ENCODE peak calls at places on chromosomes 11 and 22, in seven cellular contexts. M is H1, C is HCT116, T is GM12878, F is SK-N-SH, J is HepG2, L is K562. G is an unnamed sample.

GRCh38 chr11:4615856-4616444 is 7.9 kb upstream of the TRIM68 start:
- DNase-seq in M (no peak), C (no peak), T (no peak), F (no peak), J (no peak), L (no peak), G (no peak)

GRCh38 chr11:120413480-120413879 is 77.3 kb downstream of the ARHGEF12 start:
- DNase-seq in M (no peak), C (no peak), T (no peak), F (no peak), J (no peak), L (no peak), G (no peak)

GRCh38 chr11:95149659-95150294 is 60.1 kb downstream of the ENDOD1 start:
- DNase-seq in M (peak), C (peak), T (no peak), F (no peak), J (peak), L (no peak), G (no peak)

GRCh38 chr11:74783241-74783871 is 34.7 kb downstream of the RNF169 start:
- DNase-seq in M (no peak), C (peak), T (peak), F (no peak), J (no peak), L (no peak), G (no peak)

GRCh38 chr22:20866716-20867115 is 7.9 kb downstream of the SNAP29 start:
- DNase-seq in M (no peak), C (no peak), T (no peak), F (no peak), J (no peak), L (peak), G (no peak)

GRCh38 chr11:32312206-32312817 is 123.0 kb downstream of the WT1 start:
- DNase-seq in M (no peak), C (no peak), T (no peak), F (no peak), J (no peak), L (no peak), G (no peak)

GRCh38 chr11:79864882-79865281 is 424.1 kb upstream of the TENM4 start:
- DNase-seq in M (no peak), C (no peak), T (no peak), F (no peak), J (no peak), L (no peak), G (no peak)

GRCh38 chr11:133977067-133977681 is 20.4 kb upstream of the IGSF9B start:
- DNase-seq in M (no peak), C (no peak), T (peak), F (no peak), J (no peak), L (no peak), G (no peak)

GRCh38 chr11:23995891-23996290 is 501.0 kb upstream of the LUZP2 start:
- DNase-seq in M (no peak), C (no peak), T (no peak), F (no peak), J (no peak), L (no peak), G (no peak)

GRCh38 chr11:75760710-75761493 is 7.7 kb upstream of the DGAT2 start:
- DNase-seq in M (no peak), C (no peak), T (no peak), F (no peak), J (no peak), L (no peak), G (no peak)

GRCh38 chr11:29263971-29264682 is 752.7 kb downstream of the KCNA4 start:
- DNase-seq in M (no peak), C (no peak), T (no peak), F (no peak), J (no peak), L (no peak), G (no peak)

GRCh38 chr11:1225386-1226225 is 2.7 kb downstream of the MUC5B start:
- DNase-seq in M (peak), C (no peak), T (no peak), F (peak), J (no peak), L (no peak), G (no peak)

GRCh38 chr11:11345099-11345498 is 8.0 kb downstream of the CSNK2A3 start:
- DNase-seq in M (no peak), C (no peak), T (no peak), F (no peak), J (no peak), L (no peak), G (no peak)

GRCh38 chr11:2700415-2701211 is 819 bp upstream of the KCNQ1OT1 start:
- DNase-seq in M (no peak), C (no peak), T (peak), F (peak), J (peak), L (peak), G (no peak)

GRCh38 chr11:45180158-45180887 is 33.9 kb downstream of the PRDM11 start:
- DNase-seq in M (peak), C (peak), T (no peak), F (peak), J (no peak), L (no peak), G (peak)

GRCh38 chr22:30033891-30034290 is 46.4 kb upstream of the HORMAD2 start:
- DNase-seq in M (no peak), C (no peak), T (no peak), F (no peak), J (no peak), L (no peak), G (no peak)

GRCh38 chr11:125569913-125570621 is 790 bp downstream of the EI24 start:
- DNase-seq in M (no peak), C (no peak), T (no peak), F (peak), J (no peak), L (no peak), G (no peak)

DNA sequence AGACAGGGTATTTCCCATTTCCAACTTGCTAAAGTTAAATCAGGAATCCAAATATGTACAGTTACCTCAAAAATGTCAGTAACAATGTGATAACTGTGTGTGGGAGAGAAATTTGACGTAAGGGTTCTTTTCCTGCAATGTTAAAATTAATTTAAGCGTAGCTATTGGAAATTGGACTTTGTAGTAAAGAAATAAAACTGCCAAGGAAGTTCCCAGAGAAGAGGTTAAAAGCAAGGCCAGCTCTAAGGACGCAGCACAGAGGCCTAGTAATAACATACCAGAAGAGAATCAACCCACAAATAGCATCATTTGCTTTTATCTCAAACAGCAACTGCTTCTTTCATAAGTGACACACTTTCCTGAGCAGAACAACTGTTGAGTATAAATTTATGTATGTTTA is 36.8 kb upstream of the GRIA4 start:
- DNase-seq in M (no peak), C (no peak), T (no peak), F (no peak), J (no peak), L (no peak), G (no peak)
- TF ChIP-seq JUND in M (no peak), C (no peak), T (no peak), F (no peak), J (no peak), L (no peak), G (no peak)

DNA sequence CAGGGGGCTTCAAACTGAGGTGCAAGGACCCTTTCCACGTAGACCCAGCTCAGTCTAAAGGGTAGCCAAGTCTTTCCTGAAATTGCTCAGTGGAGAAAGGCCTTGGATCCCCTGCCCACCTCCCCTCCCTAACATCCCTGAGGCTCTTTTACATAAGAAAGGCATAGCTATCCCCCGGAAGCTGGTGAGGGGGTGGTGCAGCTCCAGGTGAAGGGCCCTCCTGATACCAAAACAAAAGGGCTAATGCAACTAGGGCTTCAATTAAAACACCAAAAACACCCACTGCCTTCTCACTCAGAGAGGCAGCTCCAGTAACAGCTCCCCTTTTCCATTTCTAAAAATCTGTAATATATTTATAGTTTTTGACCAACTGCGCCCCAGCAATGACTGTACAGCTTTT is 5.8 kb downstream of the SHANK2 start:
- DNase-seq in M (no peak), C (no peak), T (no peak), F (peak), J (no peak), L (no peak), G (no peak)
- TF ChIP-seq JUND in M (no peak), C (no peak), T (no peak), F (no peak), J (no peak), L (no peak), G (no peak)

GRCh38 chr22:44019846-44020245 is 4.3 kb upstream of the PARVB start:
- DNase-seq in M (no peak), C (no peak), T (no peak), F (no peak), J (no peak), L (no peak), G (no peak)
- TF ChIP-seq JUND in M (no peak), C (no peak), T (no peak), F (no peak), J (no peak), L (no peak), G (no peak)

GRCh38 chr11:65362966-65363365 is 8.4 kb downstream of the TIGD3 start:
- DNase-seq in M (no peak), C (no peak), T (no peak), F (no peak), J (no peak), L (no peak), G (no peak)

GRCh38 chr11:65363770-65364169 is 9.2 kb downstream of the TIGD3 start:
- DNase-seq in M (no peak), C (no peak), T (no peak), F (no peak), J (peak), L (no peak), G (no peak)

GRCh38 chr11:65362320-65362931 is 7.9 kb downstream of the TIGD3 start:
- DNase-seq in M (no peak), C (no peak), T (peak), F (no peak), J (no peak), L (peak), G (no peak)

GRCh38 chr11:65370659-65371049 is 11.8 kb downstream of the SLC25A45 start:
- DNase-seq in M (no peak), C (no peak), T (no peak), F (no peak), J (no peak), L (no peak), G (no peak)

DNA sequence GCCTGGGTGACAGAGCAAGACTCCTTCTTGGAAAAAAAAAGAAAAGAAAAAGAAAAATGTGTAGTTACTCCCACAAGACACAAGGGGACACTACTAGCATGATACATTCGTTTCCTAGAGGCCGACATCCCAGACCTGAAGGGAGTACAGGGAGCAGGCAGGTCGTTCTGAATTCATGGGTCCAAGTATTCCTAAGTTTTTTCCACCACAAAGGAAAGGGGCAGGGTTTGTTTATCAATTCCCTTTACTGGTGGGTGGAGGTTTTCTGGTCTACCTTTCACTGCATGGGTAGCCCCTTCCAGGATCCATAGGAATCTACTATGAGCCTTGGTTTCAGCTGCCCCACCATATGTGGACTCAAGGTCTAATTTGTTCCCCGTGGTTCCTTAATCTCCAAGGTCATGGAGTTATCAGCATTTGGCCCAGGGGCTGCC is 11.8 kb downstream of the TIGD3 start:
- DNase-seq in M (no peak), C (peak), T (no peak), F (peak), J (peak), L (peak), G (peak)
- TF ChIP-seq JUND in M (no peak), C (no peak), T (no peak), F (no peak), J (no peak), L (no peak), G (no peak)

GRCh38 chr22:23548501-23549197 is 31.4 kb downstream of the IGLL1 start:
- DNase-seq in M (no peak), C (no peak), T (no peak), F (no peak), J (no peak), L (no peak), G (no peak)
- TF ChIP-seq JUND in M (no peak), C (no peak), T (no peak), F (no peak), J (no peak), L (no peak), G (no peak)